ENCODE peak calls at places on chromosomes 1 and 21, in eight cellular contexts. Z is activated CD4-positive, alpha-beta T cell treated with anti-CD3 and anti-CD28 coated beads, Interleukin-2, amount 50 U/mL, for 4 hours; B is activated CD4-positive, CD25-positive, alpha-beta regulatory T cell; L is stimulated activated CD8-positive, alpha-beta memory T cell treated with anti-CD3 and anti-CD28 coated beads, Interleukin-2, amount 100 ng/mL, for 1 hour; R is heart right ventricle; U is activated CD8-positive, alpha-beta memory T cell treated with anti-CD3 and anti-CD28 coated beads for 48 hours; P is cardiac fibroblast; O is fibroblast of mammary gland. C is an unnamed sample.

GRCh38 chr1:20290624-20291597 is at the start of gene VWA5B1:
- DNase-seq in P (peak), B (no peak), L (no peak), R (no peak), U (no peak), O (no peak), Z (no peak), C (no peak)

GRCh38 chr1:209150114-209150513 is 433.4 kb upstream of the CAMK1G start:
- DNase-seq in Z (no peak), O (peak), B (no peak), R (no peak), L (no peak), U (no peak), P (peak), C (peak)

GRCh38 chr1:6220236-6220635 is 14.3 kb downstream of the RNF207 start:
- DNase-seq in B (no peak), L (no peak), O (peak), P (no peak), U (no peak), Z (no peak), R (no peak), C (no peak)

GRCh38 chr1:3405491-3405890 is 49.0 kb upstream of the ARHGEF16 start:
- DNase-seq in B (no peak), U (no peak), O (no peak), L (no peak), R (no peak), Z (no peak), P (no peak), C (no peak)

GRCh38 chr1:72050551-72050950 is 231.8 kb downstream of the NEGR1 start:
- DNase-seq in R (no peak), P (no peak), O (no peak), Z (no peak), U (no peak), L (no peak), B (no peak), C (no peak)

GRCh38 chr1:183652547-183653467 is at the start of gene APOBEC4:
- DNase-seq in Z (no peak), R (no peak), O (no peak), B (no peak), P (peak), L (no peak), U (no peak), C (no peak)

GRCh38 chr21:39788383-39788782 is 43.4 kb downstream of the IGSF5 start:
- DNase-seq in L (no peak), U (no peak), P (peak), Z (no peak), B (no peak), R (peak), O (peak), C (peak)

GRCh38 chr1:180982424-180982823 is 40.2 kb downstream of the STX6 start:
- DNase-seq in B (no peak), P (no peak), U (no peak), L (no peak), Z (no peak), O (no peak), R (no peak), C (no peak)

GRCh38 chr1:16605532-16605931 is 7.8 kb downstream of the NBPF1 start:
- DNase-seq in L (no peak), Z (no peak), O (no peak), R (no peak), U (no peak), B (no peak), P (no peak), C (no peak)

GRCh38 chr1:187491082-187491720 is 662.5 kb downstream of the PLA2G4A start:
- DNase-seq in R (no peak), B (no peak), Z (no peak), P (no peak), U (no peak), O (peak), L (no peak), C (no peak)

GRCh38 chr1:183609313-183609712 is 19.1 kb upstream of the NCF2 start:
- DNase-seq in O (peak), L (no peak), U (no peak), B (no peak), Z (no peak), P (peak), R (peak), C (peak)

GRCh38 chr21:41875086-41875485 is 4.1 kb downstream of the PRDM15 start:
- DNase-seq in L (no peak), O (no peak), U (no peak), Z (no peak), R (no peak), B (no peak), P (no peak), C (no peak)

GRCh38 chr1:229062135-229062534 is 208.8 kb upstream of the RAB4A start:
- DNase-seq in O (no peak), R (peak), Z (no peak), P (no peak), L (no peak), B (no peak), U (no peak), C (no peak)

GRCh38 chr1:115827452-115827851 is 13.5 kb downstream of the NHLH2 start:
- DNase-seq in B (no peak), U (no peak), L (no peak), P (no peak), O (no peak), R (no peak), Z (no peak), C (no peak)

GRCh38 chr1:35932941-35933340 is 2.0 kb downstream of the AGO3 start:
- DNase-seq in U (no peak), L (no peak), O (no peak), P (no peak), Z (no peak), R (no peak), B (no peak), C (no peak)

GRCh38 chr1:112358061-112358770 is 37.8 kb upstream of the CTTNBP2NL start:
- DNase-seq in L (no peak), B (no peak), O (peak), Z (no peak), P (peak), R (no peak), U (no peak), C (no peak)

GRCh38 chr1:15834406-15835204 is 12.9 kb upstream of the SPEN start:
- DNase-seq in O (peak), P (peak), L (peak), B (peak), Z (peak), R (peak), U (peak), C (peak)

GRCh38 chr21:38037416-38037815 is 121.2 kb upstream of the KCNJ6 start:
- DNase-seq in B (no peak), L (no peak), Z (no peak), U (no peak), P (peak), R (no peak), O (no peak), C (no peak)

GRCh38 chr1:167763525-167764220 is 41.9 kb downstream of the MPZL1 start:
- DNase-seq in O (no peak), Z (no peak), L (no peak), U (no peak), P (peak), R (no peak), B (no peak), C (no peak)

GRCh38 chr1:195495720-195496635 is 1112.3 kb downstream of the KCNT2 start:
- DNase-seq in L (no peak), U (no peak), P (no peak), B (no peak), R (no peak), Z (no peak), O (no peak), C (no peak)